ENCODE peak calls at places on chromosomes 5 and 9, in five cellular contexts. P, F, O, D and Z are unnamed samples.

GRCh38 chr9:32978051-32978450 is 23.4 kb downstream of the APTX start:
- DNase-seq in O (no peak), P (no peak), F (no peak), D (no peak), Z (no peak)

GRCh38 chr5:71932649-71933338 is 174.5 kb upstream of the MAP1B start:
- DNase-seq in F (peak), O (peak), D (peak), P (peak), Z (peak)

GRCh38 chr5:176608937-176609723 is 826 bp downstream of the GPRIN1 start:
- DNase-seq in P (no peak), O (no peak), D (no peak), F (no peak), Z (no peak)

GRCh38 chr5:154971501-154971900 is 30.6 kb downstream of the MRPL22 start:
- DNase-seq in P (no peak), F (no peak), D (no peak), O (peak), Z (peak)

GRCh38 chr5:33761139-33761538 is 130.7 kb downstream of the ADAMTS12 start:
- DNase-seq in P (no peak), O (peak), F (peak), D (no peak), Z (no peak)

GRCh38 chr9:2213830-2214468 is 198.8 kb downstream of the SMARCA2 start:
- DNase-seq in P (no peak), O (no peak), D (no peak), F (no peak), Z (no peak)

GRCh38 chr5:179870403-179870903 is 11.8 kb upstream of the MRNIP start:
- DNase-seq in O (peak), D (no peak), P (peak), F (peak), Z (peak)

GRCh38 chr9:70110194-70111041 is 66.8 kb downstream of the MAMDC2 start:
- DNase-seq in O (no peak), D (no peak), F (no peak), P (no peak), Z (peak)

GRCh38 chr5:59648949-59649921 is 244.3 kb downstream of the PDE4D start:
- DNase-seq in D (no peak), F (no peak), O (peak), P (no peak), Z (peak)

GRCh38 chr9:105307731-105308130 is 63.3 kb downstream of the SLC44A1 start:
- DNase-seq in O (no peak), F (no peak), D (no peak), P (no peak), Z (no peak)

GRCh38 chr5:134451618-134452505 is 40.2 kb upstream of the CDKN2AIPNL start:
- DNase-seq in O (peak), F (no peak), D (no peak), P (peak), Z (peak)

GRCh38 chr9:123373941-123374340 is 17.9 kb downstream of the CRB2 start:
- DNase-seq in F (peak), D (no peak), P (no peak), O (peak), Z (no peak)

GRCh38 chr9:93960221-93960970 is 5.2 kb upstream of the BARX1 start:
- DNase-seq in D (no peak), P (no peak), F (peak), O (no peak), Z (no peak)

DNA sequence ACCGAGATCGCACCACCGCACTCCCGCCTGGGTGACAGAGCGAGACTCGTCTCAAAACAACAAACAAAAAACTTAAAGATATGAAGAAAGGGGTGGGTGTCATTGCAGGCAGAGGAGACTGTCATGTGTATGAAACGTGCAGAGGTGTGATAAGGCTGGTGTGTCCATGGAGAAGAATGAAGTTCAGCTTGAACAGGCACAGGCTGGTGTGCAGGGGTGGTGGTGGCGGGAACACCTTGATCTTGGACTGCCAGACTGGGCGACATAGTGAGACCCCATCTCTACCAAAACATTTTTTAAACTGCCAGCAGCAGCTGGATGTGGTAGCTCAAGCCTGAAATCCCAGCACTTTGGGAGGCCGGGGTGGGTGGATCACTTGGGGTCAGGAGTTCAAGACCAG is 69.7 kb downstream of the UGCG start:
- DNase-seq in O (no peak), F (no peak), D (no peak), P (no peak), Z (no peak)
- TF ChIP-seq CTCF in O (no peak), F (no peak), D (no peak), P (no peak), Z (no peak)

DNA sequence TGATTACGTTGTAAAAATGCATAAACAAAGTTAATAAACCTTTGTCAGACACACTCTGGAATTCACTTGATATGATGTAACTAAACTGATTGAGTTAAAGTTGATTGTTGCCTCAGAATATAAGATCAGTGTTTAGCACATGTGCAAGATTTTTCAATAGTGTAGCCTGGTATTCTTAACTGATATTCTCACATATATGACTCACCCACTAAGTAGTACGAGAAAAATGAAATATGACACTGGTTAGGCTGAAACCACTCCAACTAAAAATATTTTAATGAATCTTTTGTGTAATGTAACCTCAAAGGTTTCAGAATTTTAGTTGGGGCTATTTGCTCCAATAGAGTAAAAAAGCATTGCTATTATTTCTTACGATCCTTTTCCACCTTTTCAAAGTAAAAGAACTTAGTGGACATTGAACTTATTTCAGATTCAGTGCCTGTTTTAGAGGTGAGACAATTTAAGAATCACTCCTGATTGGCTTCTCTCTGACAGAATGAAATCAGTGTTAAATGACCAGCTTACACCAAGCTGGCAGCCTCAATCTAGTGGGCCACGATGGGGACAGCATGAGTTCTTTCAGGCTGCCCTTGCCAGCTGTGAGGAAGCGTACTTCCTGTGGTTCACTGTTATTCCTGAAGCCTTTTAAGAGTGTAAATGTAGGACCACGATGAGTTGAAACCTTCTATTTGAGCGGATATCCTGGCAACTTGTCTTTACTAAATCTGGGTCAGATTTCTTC is 277.3 kb upstream of the CDH9 start:
- DNase-seq in D (no peak), P (no peak), F (peak), O (peak), Z (peak)
- H3K4me3 ChIP-seq in D (no peak), P (no peak), F (no peak), O (no peak), Z (no peak)

GRCh38 chr5:91787718-91788117 is 404.6 kb upstream of the ARRDC3 start:
- DNase-seq in P (no peak), D (no peak), O (no peak), F (no peak), Z (no peak)
- TF ChIP-seq CTCF in P (no peak), D (no peak), O (no peak), F (no peak), Z (no peak)

GRCh38 chr5:149015126-149015525 is 47.7 kb downstream of the SH3TC2 start:
- DNase-seq in O (no peak), D (no peak), F (no peak), P (no peak), Z (no peak)
- H3K4me3 ChIP-seq in O (no peak), D (no peak), F (no peak), P (no peak), Z (no peak)

DNA sequence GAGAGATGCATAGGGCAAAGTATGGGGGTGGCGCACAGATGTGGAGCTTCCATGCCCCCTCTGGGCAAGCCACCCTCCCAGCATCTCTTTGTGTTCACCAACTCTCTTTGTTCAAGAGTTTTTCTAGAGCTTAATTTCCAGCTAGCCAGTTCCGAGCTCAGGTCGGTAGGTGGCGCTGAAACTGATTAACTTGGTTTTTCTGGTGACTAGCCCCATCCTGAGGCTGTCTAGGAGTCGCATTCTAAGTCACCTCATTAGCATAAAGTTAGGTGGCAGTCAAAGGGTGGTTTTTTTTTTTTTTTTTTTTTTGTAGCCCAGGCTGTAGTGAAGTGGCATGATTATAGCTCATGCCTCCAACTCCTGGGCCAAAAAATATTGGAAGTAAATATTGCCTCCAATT is 476.4 kb downstream of the KDM4C start:
- DNase-seq in O (peak), D (no peak), F (peak), P (no peak), Z (peak)
- TF ChIP-seq CTCF in O (peak), D (no peak), F (peak), P (no peak), Z (peak)

DNA sequence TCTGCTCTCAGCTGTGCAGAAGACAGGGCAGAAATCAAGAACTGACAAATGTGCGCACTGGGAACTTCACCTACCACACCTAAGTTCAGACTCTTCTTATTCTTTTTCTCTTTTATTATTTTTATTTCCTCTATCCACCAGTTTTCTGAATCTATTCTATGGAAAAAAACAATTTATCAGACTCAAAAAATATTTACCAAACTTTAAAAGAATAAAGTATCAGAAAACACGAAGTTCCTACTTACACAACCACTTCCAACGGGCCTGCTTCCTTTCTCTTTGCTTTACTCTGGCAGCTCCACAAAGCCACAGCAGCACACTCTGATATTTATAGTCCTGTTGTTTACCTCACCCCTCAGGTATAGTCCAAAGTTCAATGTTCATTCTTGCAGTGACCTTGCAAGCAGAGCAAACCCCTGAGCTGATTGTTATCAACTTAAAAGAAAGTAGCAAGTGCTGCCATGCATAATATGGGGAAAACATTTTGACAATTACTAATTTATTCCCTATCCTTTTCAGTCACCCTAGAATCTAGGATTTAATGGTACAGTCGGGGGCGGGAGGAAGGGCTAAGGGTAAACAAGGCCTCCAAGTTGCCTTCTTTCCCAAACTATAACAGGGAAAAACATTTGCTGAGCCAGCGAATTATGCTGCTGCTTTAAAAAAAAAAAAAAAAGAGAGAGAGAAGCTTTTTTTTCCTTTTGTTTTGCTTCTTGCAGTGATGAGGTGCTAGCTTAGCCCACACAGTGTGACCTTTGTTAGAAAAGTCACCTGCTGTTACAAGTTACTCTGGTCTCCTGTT is at the start of gene SELENOP:
- DNase-seq in F (peak), D (no peak), P (peak), O (peak), Z (peak)
- H3K4me3 ChIP-seq in F (peak), D (peak), P (peak), O (peak), Z (no peak)

GRCh38 chr5:115842089-115842881 is 550 bp downstream of the AP3S1 start:
- DNase-seq in F (peak), P (peak), D (no peak), O (no peak), Z (no peak)
- TF ChIP-seq CTCF in F (no peak), P (peak), D (no peak), O (peak), Z (no peak)